ENCODE peak calls at places on chromosomes 13 and 19, in eight cellular contexts. J is HTR-8/SVneo; V is neural progenitor cell; E is GM13976; I is mesendoderm; P is activated CD8-positive, alpha-beta T cell treated with anti-CD3 and anti-CD28 coated beads, Interleukin-2, amount 10 ng/mL, durations not matched to agents 7 days and 5 days; H is KG1; F is IMR-90. U is an unnamed sample.

GRCh38 chr19:19171821-19172532 is 1.9 kb upstream of the MEF2B start:
- DNase-seq in V (no peak), J (peak; percentile 50), E (peak; percentile 80), H (no peak), I (no peak), P (no peak), F (peak; percentile 78), U (no peak)

GRCh38 chr19:7607212-7607873 is 11.7 kb downstream of the CAMSAP3 start:
- DNase-seq in F (no peak), V (no peak), J (no peak), H (no peak), I (no peak), E (no peak), P (no peak), U (no peak)

GRCh38 chr13:94996445-94996844 is 284.1 kb upstream of the SOX21 start:
- DNase-seq in V (no peak), E (no peak), F (no peak), I (peak; percentile 39), J (no peak), H (no peak), P (no peak), U (no peak)

GRCh38 chr13:90320663-90321062 is 1026.8 kb upstream of the MIR17HG start:
- DNase-seq in V (no peak), F (no peak), P (no peak), I (no peak), J (no peak), H (no peak), E (no peak), U (no peak)

GRCh38 chr13:96672016-96672415 is 322.3 kb downstream of the OXGR1 start:
- DNase-seq in H (no peak), I (no peak), E (no peak), V (no peak), F (no peak), J (no peak), P (no peak), U (no peak)

GRCh38 chr19:3396881-3397265 is 30.5 kb downstream of the NFIC start:
- DNase-seq in I (no peak), E (no peak), P (no peak), H (no peak), J (no peak), V (no peak), F (no peak), U (peak; percentile 29)

GRCh38 chr13:95800455-95800854 is 123.5 kb downstream of the DNAJC3 start:
- DNase-seq in H (no peak), V (no peak), F (peak; percentile 17), J (no peak), E (no peak), I (no peak), P (no peak), U (no peak)

GRCh38 chr19:51798127-51798526 is 3.2 kb downstream of the FPR3 start:
- DNase-seq in E (no peak), V (no peak), J (no peak), I (peak; percentile 68), P (no peak), F (no peak), H (no peak), U (no peak)

GRCh38 chr13:38641164-38641948 is 45.5 kb upstream of the FREM2 start:
- DNase-seq in I (no peak), J (no peak), F (no peak), P (no peak), H (no peak), E (no peak), V (no peak), U (no peak)

GRCh38 chr19:11067356-11068113 is 21.7 kb upstream of the LDLR start:
- DNase-seq in I (no peak), J (no peak), P (no peak), E (no peak), V (no peak), F (peak; percentile 41), H (no peak), U (no peak)

GRCh38 chr19:51501594-51502263 is at the start of gene SIGLEC12:
- DNase-seq in J (no peak), H (peak; percentile 59), V (no peak), P (peak; percentile 48), E (peak; percentile 41), I (no peak), F (no peak), U (no peak)

GRCh38 chr13:110610955-110611595 is 4.3 kb upstream of the NAXD start:
- DNase-seq in V (no peak), P (no peak), J (no peak), I (no peak), E (peak; percentile 77), F (peak; percentile 21), H (no peak), U (peak; percentile 67)

GRCh38 chr13:45925151-45925550 is 73.6 kb upstream of the SIAH3 start:
- DNase-seq in I (no peak), J (no peak), E (no peak), F (no peak), P (no peak), H (no peak), V (no peak), U (no peak)

U was measured in renal cortical epithelial cell.